ENCODE peak calls at places on chromosome 1, in four cellular contexts. W is ELR; X is activated gamma-delta T cell; S is CD8-positive, alpha-beta T cell. Z is an unnamed sample.

GRCh38 chr1:24923485-24924113 is 6.5 kb downstream of the RUNX3 start:
- DNase-seq in W (no peak), X (no peak), S (no peak), Z (no peak)

GRCh38 chr1:60848583-60849188 is 233.7 kb upstream of the NFIA start:
- DNase-seq in W (peak; percentile 47), X (no peak), S (no peak), Z (peak; percentile 37)

GRCh38 chr1:7606096-7606495 is 165.0 kb upstream of the VAMP3 start:
- DNase-seq in W (no peak), X (no peak), S (no peak), Z (no peak)

GRCh38 chr1:164843743-164844500 is 284.9 kb downstream of the PBX1 start:
- DNase-seq in X (no peak), S (no peak), W (no peak), Z (no peak)

GRCh38 chr1:1156140-1157032 is 17.3 kb upstream of the TTLL10 start:
- DNase-seq in S (no peak), W (no peak), X (no peak), Z (no peak)

GRCh38 chr1:113647121-113647520 is 112.2 kb downstream of the PHTF1 start:
- DNase-seq in W (no peak), S (no peak), X (no peak), Z (peak; percentile 11)

GRCh38 chr1:150995896-150996295 is 10.8 kb downstream of the MINDY1 start:
- DNase-seq in W (peak; percentile 48), X (no peak), S (no peak), Z (peak; percentile 41)

GRCh38 chr1:167479331-167479979 is 38.9 kb downstream of the CD247 start:
- DNase-seq in W (no peak), S (no peak), X (no peak), Z (no peak)

GRCh38 chr1:33010946-33011731 is 25.5 kb downstream of the AK2 start:
- DNase-seq in X (no peak), S (no peak), W (no peak), Z (peak; percentile 33)

GRCh38 chr1:11596295-11596694 is 57.9 kb downstream of the FBXO2 start:
- DNase-seq in S (no peak), X (no peak), W (no peak), Z (no peak)

GRCh38 chr1:233614173-233614742 is 352 bp downstream of the KCNK1 start:
- DNase-seq in S (no peak), X (no peak), W (peak; percentile 2), Z (peak; percentile 12)

GRCh38 chr1:90711696-90712095 is 5.4 kb downstream of the BARHL2 start:
- DNase-seq in W (no peak), S (no peak), X (no peak), Z (no peak)

GRCh38 chr1:13965770-13966398 is 265.9 kb downstream of the PRDM2 start:
- DNase-seq in S (no peak), X (no peak), W (peak; percentile 4), Z (peak; percentile 7)

GRCh38 chr1:186511761-186512637 is 51.1 kb upstream of the PDC start:
- DNase-seq in S (no peak), X (no peak), W (no peak), Z (no peak)